ENCODE peak calls at places on chromosomes 12 and 14, in four cellular contexts. One of them, this sample, is unnamed.

GRCh38 chr12:25241171-25242020 is 9.3 kb downstream of the KRAS start:
- DNase-seq in GM23248: peak
- DNase-seq in MM.1S: peak
- DNase-seq in HCT116: peak
- DNase-seq in this sample: peak

GRCh38 chr12:10094648-10095047 is 4.1 kb downstream of the CLEC1A start:
- DNase-seq in MM.1S: no peak
- DNase-seq in HCT116: no peak
- DNase-seq in GM23248: no peak
- DNase-seq in this sample: no peak

GRCh38 chr12:116672842-116673516 is 64.9 kb downstream of the SPRING1 start:
- DNase-seq in MM.1S: peak
- DNase-seq in HCT116: no peak
- DNase-seq in GM23248: no peak
- DNase-seq in this sample: no peak

GRCh38 chr14:54804720-54805060 is 97.9 kb downstream of the GCH1 start:
- DNase-seq in GM23248: no peak
- DNase-seq in MM.1S: no peak
- DNase-seq in HCT116: no peak
- DNase-seq in this sample: no peak

GRCh38 chr14:52253503-52253902 is 14.0 kb upstream of the PTGDR start:
- DNase-seq in GM23248: peak
- DNase-seq in HCT116: no peak
- DNase-seq in MM.1S: no peak
- DNase-seq in this sample: no peak

GRCh38 chr14:77151918-77152588 is 10.5 kb upstream of the ZDHHC22 start:
- DNase-seq in HCT116: peak
- DNase-seq in MM.1S: peak
- DNase-seq in GM23248: peak
- DNase-seq in this sample: no peak

GRCh38 chr12:15633201-15633600 is 156.0 kb downstream of the EPS8 start:
- DNase-seq in MM.1S: no peak
- DNase-seq in GM23248: peak
- DNase-seq in HCT116: no peak
- DNase-seq in this sample: no peak

GRCh38 chr12:93089805-93090569 is 160.9 kb upstream of the EEA1 start:
- DNase-seq in MM.1S: no peak
- DNase-seq in HCT116: peak
- DNase-seq in GM23248: peak
- DNase-seq in this sample: no peak

GRCh38 chr14:95482967-95483842 is 33.2 kb downstream of the SYNE3 start:
- DNase-seq in MM.1S: no peak
- DNase-seq in GM23248: peak
- DNase-seq in HCT116: peak
- DNase-seq in this sample: no peak

GRCh38 chr12:43957732-43958131 is 121.9 kb downstream of the TMEM117 start:
- DNase-seq in GM23248: peak
- DNase-seq in MM.1S: peak
- DNase-seq in HCT116: peak
- DNase-seq in this sample: peak

GRCh38 chr14:93006484-93007128 is 83.7 kb downstream of the CHGA start:
- DNase-seq in MM.1S: no peak
- DNase-seq in GM23248: no peak
- DNase-seq in HCT116: no peak
- DNase-seq in this sample: no peak

GRCh38 chr14:78302841-78303240 is 132.7 kb downstream of the NRXN3 start:
- DNase-seq in HCT116: no peak
- DNase-seq in GM23248: no peak
- DNase-seq in MM.1S: no peak
- DNase-seq in this sample: no peak

GRCh38 chr12:29314421-29314820 is 66.6 kb downstream of the ERGIC2 start:
- DNase-seq in MM.1S: no peak
- DNase-seq in HCT116: no peak
- DNase-seq in GM23248: no peak
- DNase-seq in this sample: no peak

GRCh38 chr14:75165586-75166391 is 10.6 kb downstream of the TMED10 start:
- DNase-seq in GM23248: no peak
- DNase-seq in MM.1S: no peak
- DNase-seq in HCT116: no peak
- DNase-seq in this sample: no peak

GRCh38 chr12:113271853-113272561 is 50.7 kb downstream of the TPCN1 start:
- DNase-seq in MM.1S: no peak
- DNase-seq in HCT116: no peak
- DNase-seq in GM23248: peak
- DNase-seq in this sample: no peak

GRCh38 chr12:108425238-108425795 is 86.2 kb upstream of the CMKLR1 start:
- DNase-seq in GM23248: peak
- DNase-seq in HCT116: no peak
- DNase-seq in MM.1S: no peak
- DNase-seq in this sample: no peak

GRCh38 chr12:71636704-71637115 is 26.9 kb downstream of the ZFC3H1 start:
- DNase-seq in GM23248: peak
- DNase-seq in HCT116: peak
- DNase-seq in MM.1S: peak
- DNase-seq in this sample: peak

GRCh38 chr12:105899589-105899988 is 239.2 kb downstream of the NUAK1 start:
- DNase-seq in HCT116: no peak
- DNase-seq in GM23248: no peak
- DNase-seq in MM.1S: peak
- DNase-seq in this sample: no peak

GRCh38 chr12:33942172-33942571 is 80.1 kb upstream of the ALG10 start:
- DNase-seq in GM23248: no peak
- DNase-seq in HCT116: no peak
- DNase-seq in MM.1S: no peak
- DNase-seq in this sample: no peak

GRCh38 chr12:12837025-12837872 is 24.1 kb downstream of the DDX47 start:
- DNase-seq in MM.1S: peak
- DNase-seq in HCT116: peak
- DNase-seq in GM23248: peak
- DNase-seq in this sample: no peak

GRCh38 chr14:94702629-94703028 is 67.3 kb downstream of the GSC start:
- DNase-seq in GM23248: no peak
- DNase-seq in HCT116: no peak
- DNase-seq in MM.1S: no peak
- DNase-seq in this sample: no peak

GRCh38 chr14:68741839-68742470 is 50.9 kb downstream of the ZFP36L1 start:
- DNase-seq in GM23248: no peak
- DNase-seq in MM.1S: no peak
- DNase-seq in HCT116: no peak
- DNase-seq in this sample: no peak

GRCh38 chr14:90301580-90302181 is 30.1 kb downstream of the NRDE2 start:
- DNase-seq in MM.1S: no peak
- DNase-seq in HCT116: no peak
- DNase-seq in GM23248: peak
- DNase-seq in this sample: peak

GRCh38 chr14:44961151-44961729 is 507 bp downstream of the KLHL28 start:
- DNase-seq in GM23248: peak
- DNase-seq in HCT116: no peak
- DNase-seq in MM.1S: peak
- DNase-seq in this sample: no peak

GRCh38 chr14:60349663-60350365 is 100.8 kb downstream of the PPM1A start:
- DNase-seq in GM23248: peak
- DNase-seq in HCT116: peak
- DNase-seq in MM.1S: peak
- DNase-seq in this sample: peak

GRCh38 chr12:100926669-100927248 is 132.2 kb downstream of the ANO4 start:
- DNase-seq in HCT116: peak
- DNase-seq in GM23248: peak
- DNase-seq in MM.1S: no peak
- DNase-seq in this sample: no peak

GRCh38 chr14:105315941-105316562 is 1.5 kb downstream of the PACS2 start:
- DNase-seq in GM23248: peak
- DNase-seq in HCT116: no peak
- DNase-seq in MM.1S: no peak
- DNase-seq in this sample: no peak

GRCh38 chr12:78671295-78671694 is 193.3 kb upstream of the SYT1 start:
- DNase-seq in HCT116: no peak
- DNase-seq in MM.1S: no peak
- DNase-seq in GM23248: peak
- DNase-seq in this sample: no peak

GRCh38 chr12:100127766-100128508 is 14.7 kb downstream of the BLTP3B start:
- DNase-seq in HCT116: no peak
- DNase-seq in MM.1S: no peak
- DNase-seq in GM23248: peak
- DNase-seq in this sample: peak

GRCh38 chr12:15256760-15257159 is 35.5 kb upstream of the RERG start:
- DNase-seq in GM23248: peak
- DNase-seq in HCT116: no peak
- DNase-seq in MM.1S: no peak
- DNase-seq in this sample: no peak

GRCh38 chr12:66111605-66112004 is 18.9 kb downstream of the LLPH start:
- DNase-seq in GM23248: peak
- DNase-seq in HCT116: no peak
- DNase-seq in MM.1S: no peak
- DNase-seq in this sample: no peak

GRCh38 chr12:54277823-54278276 is 2.1 kb downstream of the CBX5 start:
- DNase-seq in MM.1S: no peak
- DNase-seq in HCT116: no peak
- DNase-seq in GM23248: peak
- DNase-seq in this sample: no peak

GRCh38 chr12:53214687-53215455 is 7.8 kb upstream of the ITGB7 start:
- DNase-seq in MM.1S: no peak
- DNase-seq in GM23248: no peak
- DNase-seq in HCT116: no peak
- DNase-seq in this sample: no peak

GRCh38 chr14:77609902-77610301 is 6.5 kb downstream of the SPTLC2 start:
- DNase-seq in HCT116: no peak
- DNase-seq in GM23248: no peak
- DNase-seq in MM.1S: no peak
- DNase-seq in this sample: no peak

GRCh38 chr14:33675415-33676130 is 275.3 kb downstream of the EGLN3 start:
- DNase-seq in GM23248: peak
- DNase-seq in MM.1S: no peak
- DNase-seq in HCT116: no peak
- DNase-seq in this sample: no peak

GRCh38 chr12:112116232-112117060 is 7.9 kb upstream of the NAA25 start:
- DNase-seq in MM.1S: peak
- DNase-seq in GM23248: peak
- DNase-seq in HCT116: peak
- DNase-seq in this sample: peak

GRCh38 chr12:109309441-109310246 is 560 bp upstream of the FOXN4 start:
- DNase-seq in MM.1S: peak
- DNase-seq in HCT116: no peak
- DNase-seq in GM23248: peak
- DNase-seq in this sample: no peak

GRCh38 chr14:35374273-35374681 is 30.3 kb downstream of the NFKBIA start:
- DNase-seq in HCT116: peak
- DNase-seq in GM23248: peak
- DNase-seq in MM.1S: no peak
- DNase-seq in this sample: peak

DNA sequence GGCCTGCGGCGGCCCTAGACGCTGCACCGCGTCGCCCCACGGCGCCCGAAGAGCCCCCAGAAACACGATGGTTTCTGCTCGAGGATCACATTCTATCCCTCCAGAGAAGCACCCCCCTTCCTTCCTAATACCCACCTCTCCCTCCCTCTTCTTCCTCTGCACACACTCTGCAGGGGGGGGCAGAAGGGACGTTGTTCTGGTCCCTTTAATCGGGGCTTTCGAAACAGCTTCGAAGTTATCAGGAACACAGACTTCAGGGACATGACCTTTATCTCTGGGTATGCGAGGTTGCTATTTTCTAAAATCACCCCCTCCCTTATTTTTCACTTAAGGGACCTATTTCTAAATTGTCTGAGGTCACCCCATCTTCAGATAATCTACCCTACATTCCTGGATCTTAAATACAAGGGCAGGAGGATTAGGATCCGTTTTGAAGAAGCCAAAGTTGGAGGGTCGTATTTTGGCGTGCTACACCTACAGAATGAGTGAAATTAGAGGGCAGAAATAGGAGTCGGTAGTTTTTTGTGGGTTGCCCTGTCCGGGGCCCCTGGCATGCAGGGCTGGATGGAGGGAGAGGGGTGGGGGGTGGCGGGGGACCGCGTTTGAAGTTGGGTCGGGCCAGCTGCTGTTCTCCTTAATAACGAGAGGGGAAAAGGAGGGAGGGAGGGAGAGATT is 449 bp upstream of the CCND2 start:
- DNase-seq in HCT116: no peak
- DNase-seq in MM.1S: peak
- DNase-seq in GM23248: no peak
- DNase-seq in this sample: no peak
- TF ChIP-seq EZH2 in HCT116: no peak
- TF ChIP-seq EZH2 in MM.1S: no peak
- TF ChIP-seq EZH2 in GM23248: no peak
- TF ChIP-seq EZH2 in this sample: no peak

GRCh38 chr12:20367731-20368652 is at the start of gene PDE3A:
- DNase-seq in MM.1S: peak
- DNase-seq in HCT116: peak
- DNase-seq in GM23248: peak
- DNase-seq in this sample: no peak
- TF ChIP-seq EZH2 in MM.1S: no peak
- TF ChIP-seq EZH2 in HCT116: no peak
- TF ChIP-seq EZH2 in GM23248: no peak
- TF ChIP-seq EZH2 in this sample: no peak

GRCh38 chr12:48980953-48981756 is 3.0 kb downstream of the WNT1 start:
- DNase-seq in MM.1S: no peak
- DNase-seq in GM23248: peak
- DNase-seq in HCT116: no peak
- DNase-seq in this sample: no peak

GRCh38 chr12:48978741-48979601 is 849 bp downstream of the WNT1 start:
- DNase-seq in MM.1S: no peak
- DNase-seq in HCT116: no peak
- DNase-seq in GM23248: no peak
- DNase-seq in this sample: no peak

GRCh38 chr12:48981757-48982157 is 3.6 kb downstream of the WNT1 start:
- DNase-seq in HCT116: no peak
- DNase-seq in MM.1S: no peak
- DNase-seq in GM23248: no peak
- DNase-seq in this sample: no peak

GRCh38 chr12:48979602-48980388 is 1.7 kb downstream of the WNT1 start:
- DNase-seq in MM.1S: no peak
- DNase-seq in GM23248: peak
- DNase-seq in HCT116: no peak
- DNase-seq in this sample: no peak

GRCh38 chr12:48980389-48980952 is 2.3 kb downstream of the WNT1 start:
- DNase-seq in GM23248: no peak
- DNase-seq in MM.1S: no peak
- DNase-seq in HCT116: no peak
- DNase-seq in this sample: no peak
- TF ChIP-seq EZH2 in GM23248: peak
- TF ChIP-seq EZH2 in MM.1S: no peak
- TF ChIP-seq EZH2 in HCT116: no peak
- TF ChIP-seq EZH2 in this sample: no peak

GRCh38 chr12:131323879-131324278 is 370.2 kb downstream of the ADGRD1 start:
- DNase-seq in MM.1S: no peak
- DNase-seq in HCT116: no peak
- DNase-seq in GM23248: no peak
- DNase-seq in this sample: no peak
- TF ChIP-seq EZH2 in MM.1S: no peak
- TF ChIP-seq EZH2 in HCT116: no peak
- TF ChIP-seq EZH2 in GM23248: no peak
- TF ChIP-seq EZH2 in this sample: no peak

This sample was measured in SK-N-MC.